ENCODE peak calls at places on chromosomes 13 and 19, in five cellular contexts. M is HepG2, K is HCT116, C is K562, G is GM12878. O is an unnamed sample.

GRCh38 chr19:10643968-10644290 is 10.2 kb upstream of the ILF3 start:
- DNase-seq in C (peak), M (no peak), G (no peak), K (no peak), O (peak)

GRCh38 chr13:64553411-64554129 is 2676.6 kb downstream of the PCDH9 start:
- DNase-seq in K (no peak), M (no peak), C (no peak), G (no peak), O (no peak)

GRCh38 chr19:40313229-40313983 is 28.3 kb upstream of the AKT2 start:
- DNase-seq in C (no peak), K (no peak), M (no peak), G (no peak), O (no peak)

GRCh38 chr13:66689037-66689619 is 541.0 kb downstream of the PCDH9 start:
- DNase-seq in K (no peak), C (no peak), M (no peak), G (no peak), O (peak)

GRCh38 chr13:62119739-62120700 is 704.4 kb upstream of the PCDH20 start:
- DNase-seq in M (no peak), C (no peak), G (no peak), K (peak), O (peak)

GRCh38 chr19:10093295-10094186 is 7.4 kb downstream of the SHFL start:
- DNase-seq in C (peak), M (no peak), K (no peak), G (no peak), O (no peak)

GRCh38 chr13:49580980-49581680 is 4.2 kb downstream of the RCBTB1 start:
- DNase-seq in K (no peak), G (no peak), M (no peak), C (no peak), O (no peak)

GRCh38 chr19:2016041-2016807 is 710 bp upstream of the BTBD2 start:
- DNase-seq in M (peak), C (peak), K (peak), G (peak), O (peak)

GRCh38 chr19:51489113-51489512 is 10.8 kb downstream of the CEACAM18 start:
- DNase-seq in M (no peak), K (no peak), G (no peak), C (no peak), O (no peak)

GRCh38 chr13:19596960-19597361 is 35.6 kb upstream of the TPTE2 start:
- DNase-seq in C (no peak), G (no peak), M (peak), K (peak), O (no peak)

GRCh38 chr13:69935043-69935442 is 172.6 kb upstream of the ATXN8OS start:
- DNase-seq in C (no peak), M (peak), G (no peak), K (peak), O (peak)

GRCh38 chr19:54190942-54191670 is at the start of gene TSEN34:
- DNase-seq in K (peak), M (peak), G (no peak), C (peak), O (peak)

DNA sequence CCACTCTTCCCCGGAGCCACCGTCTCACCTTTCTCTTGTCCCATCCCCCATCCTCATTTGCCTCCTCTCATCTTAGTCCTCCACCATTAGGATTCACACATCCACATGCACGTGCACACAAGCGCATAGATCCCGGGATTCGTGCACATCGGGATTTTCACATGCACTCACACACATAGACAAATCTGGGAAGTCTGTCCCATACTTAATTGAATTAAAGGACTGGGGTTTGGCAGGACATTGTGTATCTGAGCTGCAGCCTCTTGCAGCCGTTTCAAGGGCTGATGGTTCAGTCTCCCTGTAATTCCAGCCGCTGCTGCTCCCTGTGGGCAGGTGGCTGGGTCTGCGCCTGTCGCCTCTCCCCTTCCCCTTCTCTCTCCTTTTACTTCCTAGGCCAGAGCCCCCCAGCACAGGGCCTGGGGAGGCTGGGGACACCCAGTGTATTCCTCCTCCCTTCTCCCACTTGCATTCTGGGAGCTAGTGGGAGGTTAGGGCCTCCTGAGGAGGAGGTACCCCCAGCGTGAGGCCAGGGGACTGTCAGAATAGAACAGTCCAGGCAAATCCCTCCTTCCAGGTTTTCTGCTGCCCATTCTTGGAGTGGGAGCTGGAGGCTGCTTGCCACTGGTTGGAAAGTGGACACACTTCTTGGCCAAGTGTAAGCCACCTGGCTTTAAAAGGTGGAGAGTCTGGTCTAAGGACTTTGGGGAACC is 43.6 kb downstream of the LYL1 start:
- DNase-seq in K (no peak), C (no peak), G (no peak), M (no peak), O (no peak)
- TF ChIP-seq ZBTB33 in K (no peak), C (no peak), G (no peak), M (no peak), O (no peak)

GRCh38 chr19:7853760-7854107 is 20.5 kb downstream of the PRR36 start:
- DNase-seq in M (no peak), K (no peak), G (no peak), C (no peak), O (no peak)

GRCh38 chr19:7850975-7851622 is 21.1 kb downstream of the EVI5L start:
- DNase-seq in G (no peak), M (no peak), K (no peak), C (no peak), O (no peak)

GRCh38 chr19:7852851-7853759 is 21.1 kb downstream of the PRR36 start:
- DNase-seq in G (no peak), M (peak), K (peak), C (peak), O (peak)

GRCh38 chr19:7850429-7850819 is 20.4 kb downstream of the EVI5L start:
- DNase-seq in G (no peak), K (no peak), C (no peak), M (no peak), O (peak)

DNA sequence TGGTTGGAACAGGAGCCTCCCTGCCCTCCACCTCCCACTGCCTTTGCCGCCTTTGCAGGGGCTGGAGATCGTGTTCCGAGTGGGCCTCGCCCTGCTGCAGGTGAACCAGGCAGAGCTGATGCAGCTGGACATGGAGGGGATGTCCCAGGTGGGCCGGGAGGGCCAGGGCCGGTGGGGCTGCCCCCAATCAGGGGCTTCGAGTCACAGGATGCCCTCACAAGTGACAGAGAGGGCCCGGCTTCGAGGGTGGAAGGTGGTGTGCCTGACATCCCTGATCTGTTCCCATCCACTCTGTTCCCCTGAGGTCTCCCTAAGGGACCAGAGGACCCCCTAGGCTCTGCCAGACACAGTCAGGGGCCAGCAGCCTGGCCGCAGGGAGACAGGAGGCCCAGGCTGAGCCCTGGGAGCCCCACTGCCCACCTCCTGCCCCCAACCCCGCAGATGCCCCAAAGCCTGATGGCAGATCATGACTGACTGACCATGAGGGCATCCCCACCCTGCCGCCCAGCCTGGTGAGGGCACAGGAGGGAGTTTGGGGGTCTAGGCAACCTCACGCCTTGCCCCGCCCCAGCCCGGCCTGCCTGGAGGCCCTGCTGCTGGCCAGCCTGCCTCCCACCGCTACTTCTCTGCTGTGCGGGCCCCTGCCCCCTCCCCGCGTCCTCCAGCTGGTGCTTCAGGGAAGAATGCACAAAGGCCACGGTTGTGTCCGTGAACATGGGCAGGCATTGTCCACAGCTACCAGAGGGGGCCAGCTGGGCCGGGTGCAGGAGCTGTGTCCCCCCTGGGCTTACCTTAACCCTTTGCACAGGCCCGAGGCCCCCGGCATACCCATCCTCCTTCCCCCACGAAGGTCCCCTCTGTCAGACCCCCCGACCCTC is 21.8 kb downstream of the EVI5L start:
- DNase-seq in M (no peak), C (no peak), K (no peak), G (no peak), O (no peak)
- TF ChIP-seq ZBTB33 in M (no peak), C (no peak), K (no peak), G (no peak), O (no peak)

DNA sequence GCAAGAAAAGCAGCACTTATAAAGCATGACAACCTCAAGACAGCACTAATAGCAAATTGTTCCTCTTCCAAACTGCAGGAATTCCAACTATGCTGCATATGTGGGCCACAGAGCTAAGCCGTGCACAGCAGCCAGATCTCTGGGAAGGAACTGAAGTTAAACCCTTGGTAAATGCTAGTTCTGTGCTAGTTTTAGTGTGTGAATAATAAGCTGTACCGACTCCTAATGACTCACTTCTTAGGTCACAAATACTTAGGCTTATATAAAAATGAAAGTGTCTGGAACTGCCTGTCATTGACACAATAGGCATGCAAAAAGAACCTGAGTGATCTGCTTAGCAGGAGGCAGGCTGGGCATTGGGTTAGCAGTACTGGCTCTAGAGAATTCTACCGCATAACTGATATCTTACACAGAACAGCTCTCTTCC is 21.2 kb upstream of the GTF3A start:
- DNase-seq in G (no peak), C (no peak), K (no peak), M (no peak), O (no peak)
- TF ChIP-seq ZBTB33 in G (no peak), C (no peak), K (no peak), M (no peak), O (no peak)

GRCh38 chr19:18895828-18896341 is at the start of gene CERS1:
- DNase-seq in G (no peak), C (peak), M (no peak), K (no peak), O (peak)
- TF ChIP-seq ZBTB33 in G (no peak), C (no peak), M (no peak), K (no peak), O (no peak)

GRCh38 chr13:33510350-33510749 is 224.8 kb upstream of the STARD13 start:
- DNase-seq in M (no peak), G (no peak), K (no peak), C (no peak), O (no peak)

GRCh38 chr13:33508060-33508459 is 222.5 kb upstream of the STARD13 start:
- DNase-seq in M (no peak), G (no peak), C (no peak), K (no peak), O (no peak)

GRCh38 chr13:33514362-33514761 is 228.8 kb upstream of the STARD13 start:
- DNase-seq in G (no peak), C (no peak), M (no peak), K (no peak), O (no peak)

GRCh38 chr13:33512880-33513554 is 227.5 kb upstream of the STARD13 start:
- DNase-seq in C (no peak), M (no peak), G (no peak), K (no peak), O (no peak)

GRCh38 chr13:33509642-33510229 is 224.2 kb upstream of the STARD13 start:
- DNase-seq in G (no peak), M (no peak), K (no peak), C (no peak), O (no peak)
- TF ChIP-seq ZBTB33 in G (no peak), M (no peak), K (no peak), C (no peak), O (no peak)

GRCh38 chr19:22606212-22606553 is 27.9 kb upstream of the ZNF492 start:
- DNase-seq in K (no peak), G (no peak), M (no peak), C (no peak), O (no peak)

GRCh38 chr19:22605275-22606211 is 28.6 kb upstream of the ZNF492 start:
- DNase-seq in K (no peak), C (no peak), M (no peak), G (no peak), O (no peak)

GRCh38 chr19:22607653-22608430 is 26.3 kb upstream of the ZNF492 start:
- DNase-seq in M (no peak), K (no peak), G (no peak), C (no peak), O (no peak)

GRCh38 chr19:22608441-22608840 is 25.7 kb upstream of the ZNF492 start:
- DNase-seq in C (no peak), G (no peak), K (no peak), M (no peak), O (no peak)

DNA sequence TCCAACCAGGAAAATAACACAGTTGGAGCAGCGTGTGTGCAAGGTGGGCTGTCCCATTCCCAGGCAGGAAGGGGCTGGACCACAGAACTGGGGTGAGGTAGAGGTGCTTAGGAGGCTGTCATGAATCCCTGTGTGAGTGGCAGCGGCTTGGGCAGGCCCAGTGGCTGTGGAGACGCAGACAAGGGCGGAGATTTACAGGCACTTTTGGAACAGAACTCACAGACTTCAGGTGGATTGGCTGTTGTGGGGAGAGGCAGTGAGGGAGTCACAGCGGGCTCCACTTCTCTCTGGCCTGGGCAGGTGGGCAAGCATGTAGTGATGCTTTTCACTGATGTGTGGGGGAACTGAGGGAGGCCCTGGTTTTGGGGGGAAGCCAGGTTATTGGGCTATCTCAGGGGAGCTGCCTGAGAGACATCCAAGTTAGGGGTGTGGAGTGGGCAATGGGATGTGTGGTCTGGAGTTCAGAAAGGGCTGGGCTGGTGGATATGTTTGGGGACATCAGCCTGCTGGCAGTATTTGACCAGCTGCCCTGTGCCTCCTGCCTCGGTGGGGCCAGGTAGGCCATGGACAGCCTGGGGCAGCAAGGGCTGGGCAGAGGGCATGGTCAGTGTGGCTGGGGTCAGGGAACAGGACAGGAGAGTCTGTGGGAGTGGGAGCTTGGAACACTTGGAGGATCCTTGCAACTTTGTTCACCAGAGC is 27.0 kb upstream of the ZNF492 start:
- DNase-seq in M (no peak), C (no peak), K (no peak), G (no peak), O (no peak)
- TF ChIP-seq ZBTB33 in M (no peak), C (no peak), K (no peak), G (no peak), O (no peak)

DNA sequence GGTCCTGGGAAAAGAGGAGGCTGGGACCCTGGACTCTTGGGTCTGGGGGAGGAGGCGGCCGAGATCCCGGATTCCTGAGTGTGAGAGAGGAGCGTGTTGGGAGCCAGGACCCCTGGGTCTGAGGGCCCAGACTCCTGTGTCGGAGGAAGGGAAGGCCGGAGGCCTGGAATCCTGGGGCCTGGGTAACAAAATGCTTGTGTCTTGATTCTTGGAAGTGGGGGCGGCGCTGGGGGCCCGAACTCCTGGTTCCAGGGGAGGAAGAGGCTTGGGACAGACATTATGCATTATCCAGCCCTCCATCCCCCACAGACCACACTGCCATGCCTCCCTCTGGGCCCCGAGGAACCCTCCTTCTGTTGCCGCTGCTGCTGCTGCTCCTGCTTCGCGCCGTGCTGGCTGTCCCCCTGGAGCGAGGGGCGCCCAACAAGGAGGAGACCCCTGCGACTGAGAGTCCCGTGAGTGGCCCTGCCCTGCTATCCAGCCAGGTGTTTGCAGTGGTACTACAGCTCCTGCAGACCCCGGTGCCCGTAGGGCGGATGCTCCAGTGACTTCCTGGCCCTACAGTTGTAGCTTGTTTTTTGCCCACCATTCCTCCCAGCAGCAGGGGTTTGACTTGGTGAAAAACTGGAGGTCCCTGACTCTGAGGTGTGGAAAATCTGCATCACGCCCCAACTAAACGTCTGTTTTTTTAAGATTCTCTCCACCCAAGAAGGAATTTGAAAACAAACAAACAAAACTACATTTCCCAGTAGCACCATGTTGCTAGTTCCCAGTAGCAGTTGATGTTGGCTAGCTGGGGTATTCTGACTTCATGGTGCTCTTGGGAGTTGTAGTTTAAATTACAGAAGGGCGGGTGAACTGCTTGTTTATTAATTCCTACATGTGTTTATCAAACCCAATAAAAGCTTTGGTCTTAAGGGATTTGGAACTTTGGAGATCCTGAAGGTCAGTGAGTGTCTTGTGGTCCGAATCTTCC is 653 bp downstream of the NUCB1 start:
- DNase-seq in G (no peak), K (no peak), M (peak), C (peak), O (peak)
- TF ChIP-seq ZBTB33 in G (no peak), K (no peak), M (no peak), C (no peak), O (no peak)

GRCh38 chr13:36801035-36801434 is 18.0 kb upstream of the RFXAP start:
- DNase-seq in K (no peak), C (no peak), G (no peak), M (no peak), O (no peak)

GRCh38 chr13:36795463-36795862 is 23.6 kb upstream of the RFXAP start:
- DNase-seq in G (no peak), C (no peak), M (no peak), K (no peak), O (no peak)

DNA sequence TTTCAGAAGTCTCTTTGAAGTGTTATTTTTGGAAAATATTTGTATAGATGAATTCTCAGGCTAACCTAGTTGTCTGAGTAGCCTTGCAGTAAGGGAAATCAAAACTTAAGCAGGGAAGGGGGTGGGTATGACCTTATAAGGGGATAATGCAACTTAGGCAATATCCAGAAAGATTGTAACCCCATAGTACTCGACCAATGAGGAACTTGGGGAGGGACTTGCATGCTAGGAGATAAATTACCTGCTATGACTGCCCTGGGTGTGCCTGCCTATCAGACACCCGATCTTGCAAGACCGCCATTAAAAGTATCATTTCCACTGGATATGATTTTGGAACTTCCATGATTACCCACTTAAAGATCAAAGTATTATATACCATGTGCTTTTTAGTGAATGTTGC is 23.0 kb upstream of the RFXAP start:
- DNase-seq in K (no peak), M (no peak), G (no peak), C (no peak), O (no peak)
- TF ChIP-seq ZBTB33 in K (no peak), M (no peak), G (no peak), C (no peak), O (no peak)

GRCh38 chr13:108558489-108558888 is 70.9 kb upstream of the MYO16 start:
- DNase-seq in G (no peak), C (no peak), M (no peak), K (no peak), O (no peak)

GRCh38 chr13:108560092-108560491 is 69.3 kb upstream of the MYO16 start:
- DNase-seq in C (no peak), G (no peak), M (no peak), K (no peak), O (no peak)

GRCh38 chr13:108566413-108567170 is 62.8 kb upstream of the MYO16 start:
- DNase-seq in K (no peak), C (no peak), M (no peak), G (no peak), O (no peak)

DNA sequence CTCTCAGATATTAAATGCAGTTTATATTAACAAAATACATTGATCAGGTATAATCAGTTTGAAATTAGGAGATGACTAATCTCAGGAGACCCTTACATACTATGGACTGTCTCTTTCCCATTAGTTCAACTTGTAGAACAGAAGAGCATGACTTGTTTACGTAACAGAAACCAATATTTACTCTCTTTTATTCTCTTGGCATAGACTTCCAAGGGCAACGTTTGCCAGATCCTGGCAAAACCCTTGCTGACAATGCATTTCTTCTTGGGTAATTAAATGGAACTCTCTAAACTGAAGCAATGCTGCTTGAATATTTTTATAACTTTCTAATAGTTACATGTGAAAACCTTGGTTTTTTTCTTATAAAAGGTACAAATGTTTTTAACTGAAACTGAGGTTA is 68.3 kb upstream of the MYO16 start:
- DNase-seq in G (no peak), K (no peak), M (no peak), C (no peak), O (no peak)
- TF ChIP-seq ZBTB33 in G (no peak), K (no peak), M (no peak), C (no peak), O (no peak)